ENCODE peak calls at places on chromosomes 12 and 14, in ten cellular contexts. K is uterus, I is breast epithelium, E is adrenal gland, R is IMR-90, Z is Peyer's patch, T is heart left ventricle, N is prostate gland, C is tibial nerve, V is endothelial cell of umbilical vein. F is an unnamed sample.

GRCh38 chr14:85587152-85587697 is 57.3 kb downstream of the FLRT2 start:
- DNase-seq in E (no peak), Z (no peak), N (peak), T (no peak), K (no peak), C (no peak), R (peak), I (no peak), V (no peak), F (peak)

GRCh38 chr14:58747181-58747580 is 109.4 kb downstream of the DACT1 start:
- DNase-seq in V (no peak), I (peak), N (peak), K (peak), E (peak), R (peak), C (peak), Z (no peak), T (peak), F (peak)

GRCh38 chr12:104377507-104377812 is 73.9 kb downstream of the EID3 start:
- DNase-seq in Z (no peak), C (no peak), V (no peak), T (no peak), K (no peak), R (no peak), I (no peak), E (no peak), N (no peak), F (no peak)

GRCh38 chr12:117367006-117367638 is 5.7 kb upstream of the NOS1 start:
- DNase-seq in K (peak), N (peak), Z (peak), V (peak), E (peak), I (peak), C (peak), R (peak), T (peak), F (peak)

GRCh38 chr12:120264511-120265202 is 873 bp downstream of the PXN start:
- DNase-seq in I (peak), Z (no peak), V (no peak), C (no peak), R (no peak), N (peak), K (no peak), E (peak), T (no peak), F (no peak)

GRCh38 chr14:77347746-77348145 is 26.9 kb downstream of the GSTZ1 start:
- DNase-seq in E (no peak), T (no peak), K (no peak), V (no peak), R (no peak), C (no peak), Z (no peak), N (no peak), I (no peak), F (no peak)

GRCh38 chr12:102873077-102873476 is 44.0 kb downstream of the PAH start:
- DNase-seq in I (no peak), Z (no peak), N (no peak), K (no peak), C (no peak), R (no peak), T (no peak), V (no peak), E (no peak), F (no peak)

GRCh38 chr14:94823556-94824341 is 53.8 kb upstream of the GSC start:
- DNase-seq in K (no peak), C (no peak), E (no peak), R (no peak), V (no peak), N (no peak), T (no peak), I (no peak), Z (no peak), F (peak)

GRCh38 chr12:118334939-118335567 is 37.7 kb downstream of the TAOK3 start:
- DNase-seq in V (no peak), K (no peak), C (no peak), E (no peak), N (no peak), R (no peak), I (no peak), T (no peak), Z (no peak), F (no peak)

GRCh38 chr12:109744026-109744425 is 30.4 kb downstream of the FAM222A start:
- DNase-seq in Z (peak), E (peak), I (no peak), R (no peak), N (no peak), K (no peak), C (no peak), T (peak), V (no peak), F (no peak)

GRCh38 chr14:103031956-103032355 is 25.4 kb downstream of the CDC42BPB start:
- DNase-seq in Z (peak), K (no peak), R (no peak), E (no peak), T (no peak), C (no peak), V (peak), N (no peak), I (no peak), F (peak)

GRCh38 chr14:103031566-103031911 is 25.8 kb downstream of the CDC42BPB start:
- DNase-seq in Z (peak), N (no peak), I (no peak), R (no peak), C (no peak), T (no peak), V (no peak), K (no peak), E (no peak), F (no peak)

GRCh38 chr14:103028772-103029171 is 28.6 kb downstream of the CDC42BPB start:
- DNase-seq in E (no peak), Z (no peak), R (no peak), C (no peak), V (no peak), N (no peak), T (no peak), K (no peak), I (no peak), F (no peak)

GRCh38 chr14:103029936-103030335 is 27.4 kb downstream of the CDC42BPB start:
- DNase-seq in Z (peak), I (no peak), N (no peak), E (no peak), R (no peak), T (no peak), V (no peak), C (no peak), K (no peak), F (no peak)

GRCh38 chr14:103030741-103031565 is 26.4 kb downstream of the CDC42BPB start:
- DNase-seq in I (no peak), E (no peak), C (no peak), K (no peak), Z (peak), T (no peak), N (no peak), R (peak), V (no peak), F (no peak)
- H3K27ac ChIP-seq in I (peak), E (no peak), C (peak), K (peak), Z (no peak), T (peak), N (peak), R (no peak), V (no peak), F (no peak)

GRCh38 chr12:87283111-87283510 is 746.1 kb downstream of the C12orf50 start:
- DNase-seq in Z (no peak), C (no peak), R (no peak), V (no peak), K (no peak), I (no peak), T (no peak), E (no peak), N (no peak), F (no peak)
- H3K4me3 ChIP-seq in Z (no peak), C (no peak), R (no peak), V (no peak), K (no peak), I (no peak), T (no peak), E (no peak), N (no peak), F (no peak)

GRCh38 chr14:90484291-90484690 is 87.5 kb downstream of the CALM1 start:
- DNase-seq in R (no peak), Z (no peak), N (no peak), E (no peak), C (no peak), K (no peak), I (no peak), T (no peak), V (no peak), F (no peak)

GRCh38 chr14:90487462-90487861 is 90.6 kb downstream of the CALM1 start:
- DNase-seq in C (no peak), T (no peak), R (no peak), V (no peak), N (no peak), E (no peak), K (no peak), I (no peak), Z (no peak), F (no peak)

GRCh38 chr14:90487031-90487430 is 90.2 kb downstream of the CALM1 start:
- DNase-seq in V (peak), E (peak), N (no peak), C (no peak), R (no peak), I (peak), T (peak), Z (no peak), K (no peak), F (no peak)

GRCh38 chr14:90483551-90483950 is 86.7 kb downstream of the CALM1 start:
- DNase-seq in E (no peak), N (no peak), K (no peak), Z (no peak), I (no peak), C (no peak), T (peak), R (no peak), V (peak), F (no peak)

GRCh38 chr14:90483117-90483516 is 86.3 kb downstream of the CALM1 start:
- DNase-seq in N (no peak), I (no peak), C (no peak), E (no peak), K (no peak), R (no peak), V (no peak), T (no peak), Z (no peak), F (no peak)
- TF ChIP-seq POLR2A in N (no peak), I (no peak), C (no peak), E (no peak), K (no peak), R (no peak), V (no peak), T (no peak), Z (no peak), F (no peak)

GRCh38 chr14:105472496-105472991 is 2.1 kb upstream of the CRIP2 start:
- DNase-seq in V (no peak), E (no peak), N (no peak), T (peak), K (no peak), R (no peak), Z (no peak), C (no peak), I (no peak), F (no peak)

GRCh38 chr14:105473033-105473676 is 1.5 kb upstream of the CRIP2 start:
- DNase-seq in Z (no peak), K (no peak), R (no peak), N (no peak), E (no peak), V (no peak), I (peak), T (peak), C (no peak), F (no peak)

GRCh38 chr14:105470812-105471771 is 3.5 kb upstream of the CRIP2 start:
- DNase-seq in I (no peak), R (no peak), T (peak), E (no peak), C (no peak), N (no peak), V (no peak), K (no peak), Z (no peak), F (no peak)

GRCh38 chr14:105470163-105470811 is 4.3 kb upstream of the CRIP2 start:
- DNase-seq in T (no peak), C (no peak), N (no peak), Z (no peak), I (no peak), K (no peak), R (no peak), V (no peak), E (no peak), F (no peak)

DNA sequence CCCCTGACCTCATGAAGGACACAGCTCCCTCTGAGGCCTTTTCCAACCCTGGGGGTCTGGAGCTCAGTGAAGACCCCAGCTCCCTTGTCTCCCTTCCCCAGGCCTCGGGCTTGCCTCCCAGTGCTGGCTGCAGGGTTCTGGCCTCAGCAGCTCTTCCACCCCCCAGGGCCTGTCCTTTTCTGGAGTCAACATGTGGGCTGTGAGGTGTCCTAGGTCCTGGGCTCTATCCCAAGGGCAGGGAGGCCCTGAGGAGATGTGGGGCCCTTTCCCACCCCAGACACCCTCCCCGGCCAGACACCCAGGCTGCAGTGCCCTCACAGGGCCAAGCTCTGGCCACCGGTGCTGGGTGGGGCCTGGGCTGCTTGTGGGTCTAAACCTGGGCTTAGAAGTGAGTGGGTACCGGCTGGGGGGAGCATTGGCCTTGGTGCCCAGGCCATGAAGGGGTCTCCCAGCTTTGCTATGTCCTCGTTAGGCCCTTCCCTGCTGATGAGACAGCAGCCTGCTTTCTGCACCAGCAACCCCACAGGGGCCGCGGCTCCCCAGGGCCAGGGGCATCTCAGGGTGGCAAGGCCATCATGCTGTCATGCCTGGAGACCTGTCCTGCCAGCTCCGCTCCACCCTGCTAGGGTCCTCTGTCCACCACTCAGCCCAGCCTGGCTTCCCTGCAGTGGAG is 2.7 kb upstream of the CRIP2 start:
- DNase-seq in N (no peak), T (peak), R (no peak), E (no peak), K (no peak), Z (no peak), V (no peak), C (no peak), I (no peak), F (no peak)
- H3K27ac ChIP-seq in N (no peak), T (peak), R (no peak), E (no peak), K (peak), Z (no peak), V (no peak), C (peak), I (peak), F (no peak)

GRCh38 chr12:100718212-100718611 is 76.4 kb upstream of the ANO4 start:
- DNase-seq in E (no peak), V (no peak), Z (no peak), T (no peak), R (no peak), N (no peak), C (no peak), K (no peak), I (no peak), F (no peak)
- H3K4me3 ChIP-seq in E (no peak), V (no peak), Z (no peak), T (no peak), R (no peak), N (no peak), C (peak), K (no peak), I (no peak), F (no peak)

DNA sequence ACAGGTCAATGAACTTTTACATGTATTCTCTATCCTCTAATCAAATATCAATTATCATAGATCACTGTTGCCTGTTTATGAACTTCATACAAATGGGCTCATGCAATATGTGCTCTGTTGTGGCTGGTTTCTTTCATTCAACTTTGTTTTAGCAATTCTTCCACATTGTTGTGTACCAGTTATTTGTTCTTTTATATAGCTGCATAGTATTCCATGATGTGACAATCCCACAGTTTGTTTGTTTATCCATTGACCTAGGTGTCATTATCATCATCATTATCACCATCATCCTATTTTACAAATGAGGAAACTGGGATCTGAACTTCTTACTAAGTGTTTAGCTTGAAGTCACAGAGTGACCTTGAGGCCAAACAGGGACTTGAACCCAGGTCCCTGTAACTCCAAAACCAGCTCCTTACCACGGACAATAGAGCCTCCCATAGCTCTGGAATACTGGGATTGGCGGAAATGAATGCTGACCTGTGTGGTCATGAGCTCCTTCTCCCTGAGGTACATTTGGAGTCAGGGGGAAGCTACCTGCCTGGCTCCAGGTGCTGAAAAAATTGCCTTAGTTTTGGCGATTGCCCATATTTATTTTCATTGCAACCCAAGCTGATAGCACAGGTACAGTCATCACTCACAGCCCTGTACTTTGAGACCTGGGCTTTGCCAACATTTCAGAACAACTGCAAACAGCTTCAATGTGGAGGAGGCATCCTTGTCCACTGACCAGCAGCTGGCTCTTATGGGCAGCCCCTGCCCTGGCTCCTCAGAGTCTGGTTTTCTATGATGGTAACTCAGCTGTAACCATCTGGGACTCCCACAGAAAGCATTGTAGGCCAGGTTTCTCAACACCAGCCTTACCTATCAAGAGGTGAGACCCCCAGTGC is 9.2 kb downstream of the ZFP36L1 start:
- DNase-seq in V (no peak), N (no peak), E (peak), C (no peak), I (peak), Z (peak), K (peak), R (no peak), T (peak), F (peak)
- TF ChIP-seq POLR2A in V (no peak), N (no peak), E (no peak), C (no peak), I (no peak), Z (no peak), K (no peak), R (no peak), T (no peak), F (no peak)

GRCh38 chr14:21070083-21070609 is at the start of gene ARHGEF40:
- DNase-seq in R (peak), V (peak), T (peak), I (no peak), C (peak), N (peak), Z (peak), K (peak), E (peak), F (no peak)

GRCh38 chr14:21069388-21070082 is 569 bp upstream of the ARHGEF40 start:
- DNase-seq in V (no peak), E (no peak), N (no peak), C (peak), Z (no peak), R (peak), T (peak), I (peak), K (peak), F (peak)

GRCh38 chr14:21072102-21072501 is 2.0 kb downstream of the ARHGEF40 start:
- DNase-seq in K (no peak), V (no peak), Z (no peak), R (peak), T (no peak), C (peak), N (no peak), E (no peak), I (no peak), F (peak)

GRCh38 chr14:21071225-21072041 is 1.3 kb downstream of the ARHGEF40 start:
- DNase-seq in N (peak), E (peak), R (peak), T (peak), C (peak), I (peak), K (peak), V (peak), Z (peak), F (peak)

DNA sequence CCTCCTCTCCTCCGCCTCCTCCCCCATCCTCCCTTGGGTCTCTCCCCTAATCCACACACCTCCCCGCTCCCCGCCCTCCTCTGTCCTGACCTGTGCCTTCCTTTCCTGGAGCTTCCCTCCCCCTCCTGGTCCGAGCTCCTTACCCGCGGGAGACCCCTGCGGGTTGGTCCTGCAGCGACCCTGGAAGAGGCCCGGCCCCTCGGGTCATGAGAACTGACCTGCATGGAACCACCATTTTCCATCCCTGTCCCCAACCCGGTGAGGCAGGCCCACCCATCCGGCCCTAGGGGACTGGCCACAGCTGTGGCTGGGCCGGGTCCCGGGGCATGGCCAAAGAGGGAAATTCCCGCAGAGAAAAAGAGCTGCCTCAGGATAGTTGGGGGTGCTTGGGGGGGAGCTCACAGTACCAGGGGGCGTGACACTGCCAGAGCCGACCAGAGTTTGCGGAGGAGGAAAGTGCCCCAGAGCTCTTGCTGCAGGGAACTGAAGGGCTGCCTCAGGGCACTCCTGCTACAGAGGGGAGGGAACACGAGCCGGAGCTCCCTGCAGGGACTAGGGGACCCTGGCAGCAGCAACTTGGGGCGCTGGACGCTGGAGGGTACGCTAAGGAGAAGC is 613 bp downstream of the ARHGEF40 start:
- DNase-seq in T (peak), C (peak), R (peak), E (peak), I (peak), N (no peak), K (peak), Z (peak), V (peak), F (peak)
- H3K27ac ChIP-seq in T (peak), C (peak), R (peak), E (peak), I (peak), N (peak), K (peak), Z (peak), V (no peak), F (peak)

F was measured in A549.